ENCODE peak calls at places on chromosomes 1 and 21, in six cellular contexts. V is breast epithelium, Q is GM12878, P is mammary epithelial cell, S is cardiac muscle cell, I is tibial artery. E is an unnamed sample.

GRCh38 chr1:58884706-58885661 is 101.1 kb upstream of the JUN start:
- DNase-seq in V (no peak), Q (no peak), P (no peak), S (no peak), I (no peak), E (no peak)

GRCh38 chr1:183484254-183484653 is 12.0 kb downstream of the SMG7 start:
- DNase-seq in V (no peak), Q (no peak), P (no peak), S (no peak), I (no peak), E (no peak)

GRCh38 chr21:15204140-15204774 is 139.5 kb upstream of the NRIP1 start:
- DNase-seq in V (no peak), Q (no peak), P (no peak), S (no peak), I (no peak), E (no peak)

GRCh38 chr1:62689524-62689923 is 1.3 kb upstream of the DOCK7 start:
- DNase-seq in V (no peak), Q (no peak), P (peak; percentile 70), S (peak; percentile 57), I (no peak), E (peak; percentile 62)

GRCh38 chr1:200625381-200625824 is 4.9 kb upstream of the KIF14 start:
- DNase-seq in V (no peak), Q (peak; percentile 74), P (peak; percentile 75), S (peak; percentile 18), I (no peak), E (no peak)

GRCh38 chr21:37914211-37914900 is 1.9 kb downstream of the KCNJ6 start:
- DNase-seq in V (no peak), Q (no peak), P (peak; percentile 34), S (peak; percentile 2), I (no peak), E (peak; percentile 15)

GRCh38 chr1:39623053-39623452 is 16.4 kb downstream of the HEYL start:
- DNase-seq in V (no peak), Q (no peak), P (no peak), S (peak; percentile 18), I (peak; percentile 91), E (no peak)

GRCh38 chr1:184088037-184088436 is 36.5 kb downstream of the TSEN15 start:
- DNase-seq in V (no peak), Q (no peak), P (no peak), S (no peak), I (no peak), E (no peak)

GRCh38 chr1:227729144-227729880 is 5.8 kb downstream of the JMJD4 start:
- DNase-seq in V (no peak), Q (no peak), P (no peak), S (no peak), I (no peak), E (no peak)

GRCh38 chr1:81391100-81391828 is 409.5 kb upstream of the ADGRL2 start:
- DNase-seq in V (no peak), Q (no peak), P (no peak), S (no peak), I (no peak), E (no peak)

GRCh38 chr1:233433436-233434213 is 106.1 kb downstream of the MAP3K21 start:
- DNase-seq in V (no peak), Q (no peak), P (no peak), S (peak; percentile 2), I (no peak), E (no peak)

GRCh38 chr1:208524920-208525319 is 280.7 kb upstream of the PLXNA2 start:
- DNase-seq in V (no peak), Q (no peak), P (no peak), S (no peak), I (no peak), E (no peak)

GRCh38 chr1:197761654-197762053 is 13.6 kb downstream of the DENND1B start:
- DNase-seq in V (no peak), Q (no peak), P (no peak), S (no peak), I (no peak), E (no peak)

GRCh38 chr21:36194024-36194423 is 37.4 kb downstream of the DOP1B start:
- DNase-seq in V (no peak), Q (no peak), P (no peak), S (no peak), I (no peak), E (no peak)

GRCh38 chr1:206683313-206683712 is 1.4 kb upstream of the MAPKAPK2 start:
- DNase-seq in V (no peak), Q (no peak), P (no peak), S (no peak), I (no peak), E (no peak)

GRCh38 chr1:201645956-201646355 is 107.0 kb downstream of the NAV1 start:
- DNase-seq in V (no peak), Q (no peak), P (peak; percentile 40), S (no peak), I (no peak), E (no peak)

GRCh38 chr1:9672444-9672843 is 20.9 kb downstream of the PIK3CD start:
- DNase-seq in V (no peak), Q (no peak), P (no peak), S (no peak), I (no peak), E (no peak)

GRCh38 chr1:76013209-76013581 is 61.4 kb upstream of the ST6GALNAC3 start:
- DNase-seq in V (no peak), Q (no peak), P (no peak), S (no peak), I (no peak), E (no peak)

GRCh38 chr1:16915627-16915973 is 6.1 kb upstream of the CROCC start:
- DNase-seq in V (no peak), Q (no peak), P (no peak), S (peak; percentile 59), I (peak; percentile 62), E (peak; percentile 22)

GRCh38 chr1:75203415-75204277 is 69.5 kb downstream of the LHX8 start:
- DNase-seq in V (no peak), Q (peak; percentile 4), P (peak; percentile 19), S (peak; percentile 58), I (no peak), E (peak; percentile 69)

GRCh38 chr1:36894824-36895223 is 139.5 kb downstream of the GRIK3 start:
- DNase-seq in V (no peak), Q (no peak), P (no peak), S (no peak), I (no peak), E (no peak)

GRCh38 chr1:236085545-236086159 is 20.8 kb upstream of the NID1 start:
- DNase-seq in V (no peak), Q (no peak), P (no peak), S (no peak), I (no peak), E (no peak)

GRCh38 chr1:236090741-236091147 is 25.9 kb upstream of the NID1 start:
- DNase-seq in V (no peak), Q (no peak), P (no peak), S (no peak), I (no peak), E (peak; percentile 25)

GRCh38 chr1:236091933-236092318 is 27.0 kb upstream of the NID1 start:
- DNase-seq in V (no peak), Q (no peak), P (no peak), S (no peak), I (no peak), E (no peak)

GRCh38 chr1:236086537-236086936 is 21.6 kb upstream of the NID1 start:
- DNase-seq in V (no peak), Q (no peak), P (no peak), S (no peak), I (no peak), E (no peak)

GRCh38 chr1:236089046-236089773 is 24.3 kb upstream of the NID1 start:
- DNase-seq in V (no peak), Q (no peak), P (peak; percentile 39), S (peak; percentile 63), I (no peak), E (peak; percentile 75)
- H3K4me3 ChIP-seq in V (no peak overlapping the region), Q (no peak overlapping the region), P (no peak overlapping the region), S (no peak overlapping the region), I (no peak overlapping the region), E (no peak overlapping the region)

GRCh38 chr1:13687361-13687760 is 12.6 kb upstream of the PRDM2 start:
- DNase-seq in V (no peak), Q (no peak), P (no peak), S (no peak), I (no peak), E (no peak)
- H3K4me3 ChIP-seq in V (no peak overlapping the region), Q (no peak overlapping the region), P (no peak overlapping the region), S (no peak overlapping the region), I (no peak overlapping the region), E (no peak overlapping the region)

GRCh38 chr1:205567716-205568115 is 63.2 kb downstream of the CDK18 start:
- DNase-seq in V (no peak), Q (no peak), P (no peak), S (no peak), I (peak; percentile 48), E (no peak)

GRCh38 chr1:205569411-205570172 is 62.2 kb downstream of the ELK4 start:
- DNase-seq in V (no peak), Q (no peak), P (no peak), S (no peak), I (peak; percentile 60), E (no peak)

GRCh38 chr1:205570173-205570501 is 61.7 kb downstream of the ELK4 start:
- DNase-seq in V (no peak), Q (no peak), P (no peak), S (no peak), I (no peak), E (no peak)

GRCh38 chr1:205568135-205568468 is 63.6 kb downstream of the CDK18 start:
- DNase-seq in V (no peak), Q (no peak), P (no peak), S (no peak), I (no peak), E (no peak)

GRCh38 chr1:205568469-205569361 is 63.1 kb downstream of the ELK4 start:
- DNase-seq in V (no peak), Q (no peak), P (no peak), S (peak; percentile 11), I (peak; percentile 58), E (no peak)
- H3K4me3 ChIP-seq in V (peak overlapping the region; percentile 53), Q (no peak overlapping the region), P (no peak overlapping the region), S (peak overlapping the region; percentile 31), I (peak overlapping the region; percentile 30), E (no peak overlapping the region)

GRCh38 chr1:14603641-14604040 is 5.2 kb downstream of the KAZN start:
- DNase-seq in V (no peak), Q (no peak), P (no peak), S (no peak), I (no peak), E (no peak)

GRCh38 chr1:14602131-14602530 is 3.6 kb downstream of the KAZN start:
- DNase-seq in V (no peak), Q (no peak), P (no peak), S (peak; percentile 70), I (no peak), E (peak; percentile 16)

GRCh38 chr1:14605945-14606344 is 7.5 kb downstream of the KAZN start:
- DNase-seq in V (no peak), Q (no peak), P (no peak), S (no peak), I (no peak), E (no peak)

GRCh38 chr1:14606632-14607031 is 8.1 kb downstream of the KAZN start:
- DNase-seq in V (no peak), Q (no peak), P (no peak), S (no peak), I (no peak), E (no peak)

DNA sequence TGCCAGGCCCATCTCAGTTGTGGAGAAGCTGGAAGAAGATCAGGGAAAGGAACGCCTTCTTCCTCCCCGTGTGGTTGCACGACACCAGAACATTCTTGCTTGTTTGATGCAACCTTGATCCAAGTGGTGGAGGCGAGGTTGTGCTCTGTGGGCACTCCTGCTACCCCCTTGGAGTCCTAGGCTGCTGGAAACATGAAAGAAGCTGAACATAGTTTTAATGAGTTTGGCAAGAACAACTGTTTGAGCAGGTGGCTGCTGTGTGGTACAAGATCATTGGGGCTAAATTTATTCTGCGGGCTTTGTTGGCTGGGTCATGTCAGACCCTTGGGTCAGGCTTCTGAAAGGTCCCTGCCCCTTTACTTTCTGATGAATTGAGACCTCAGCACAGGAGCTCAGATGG is 5.9 kb downstream of the KAZN start:
- DNase-seq in V (no peak), Q (no peak), P (no peak), S (no peak), I (no peak), E (no peak)
- H3K4me3 ChIP-seq in V (no peak overlapping the region), Q (no peak overlapping the region), P (no peak overlapping the region), S (no peak overlapping the region), I (no peak overlapping the region), E (no peak overlapping the region)

E was measured in fibroblast of pulmonary artery.